ENCODE peak calls at places on chromosomes 1 and 21, in eight cellular contexts. D is endodermal cell, E is brain microvascular endothelial cell, W is cardiac muscle cell, H is body of pancreas, I is tibial nerve, R is BJ, T is ovary. V is an unnamed sample. For H3K36me3, the result is how much of the 10 kb centered on the place peaks cover.

GRCh38 chr1:182601926-182602325 is 2.3 kb downstream of the RGS16 start:
- DNase-seq in R (no peak), D (no peak), W (no peak), H (no peak), I (no peak), E (no peak), T (no peak), V (no peak)

GRCh38 chr1:193221641-193222040 is 35.2 kb upstream of the B3GALT2 start:
- DNase-seq in D (no peak), H (no peak), I (no peak), T (no peak), E (no peak), R (peak), W (peak), V (no peak)

GRCh38 chr1:162004441-162004950 is 19.2 kb downstream of the OLFML2B start:
- DNase-seq in R (no peak), H (no peak), D (no peak), I (no peak), W (no peak), E (no peak), T (no peak), V (no peak)

GRCh38 chr1:235758931-235759330 is 107.8 kb downstream of the LYST start:
- DNase-seq in H (no peak), I (no peak), D (no peak), T (no peak), W (peak), R (no peak), E (no peak), V (no peak)

GRCh38 chr1:110538921-110539320 is 19.9 kb upstream of the KCNA10 start:
- DNase-seq in T (no peak), D (no peak), I (no peak), R (no peak), W (no peak), H (no peak), E (no peak), V (no peak)

GRCh38 chr1:117611894-117612481 is 6.1 kb downstream of the TENT5C start:
- DNase-seq in R (no peak), T (no peak), E (no peak), W (no peak), D (peak), I (no peak), H (no peak), V (no peak)

GRCh38 chr1:5329068-5329739 is 663.0 kb downstream of the NPHP4 start:
- DNase-seq in I (no peak), T (no peak), E (no peak), W (no peak), D (no peak), H (no peak), R (no peak), V (no peak)

GRCh38 chr1:246164764-246165163 is 342.3 kb downstream of the SMYD3 start:
- DNase-seq in R (no peak), H (no peak), T (no peak), E (no peak), W (no peak), I (no peak), D (no peak), V (no peak)

GRCh38 chr21:33374874-33375644 is 28.2 kb upstream of the IFNGR2 start:
- DNase-seq in I (no peak), T (no peak), W (no peak), R (no peak), E (no peak), D (no peak), H (no peak), V (no peak)

GRCh38 chr1:1573843-1574720 is 581 bp downstream of the SSU72 start:
- DNase-seq in D (peak), H (peak), E (peak), I (no peak), R (no peak), T (no peak), W (peak), V (no peak)

GRCh38 chr1:34610063-34610462 is 144.8 kb upstream of the GJB5 start:
- DNase-seq in I (no peak), E (no peak), D (no peak), H (no peak), T (no peak), R (no peak), W (no peak), V (no peak)

GRCh38 chr1:116506132-116507004 is 64.5 kb downstream of the CD58 start:
- DNase-seq in H (no peak), W (no peak), I (no peak), T (no peak), D (no peak), E (no peak), R (no peak), V (no peak)

GRCh38 chr1:112239953-112240352 is 156.1 kb upstream of the CTTNBP2NL start:
- DNase-seq in H (no peak), R (no peak), D (no peak), T (no peak), W (no peak), I (no peak), E (no peak), V (no peak)

GRCh38 chr1:226736908-226737818 is 1.9 kb downstream of the ITPKB start:
- DNase-seq in T (peak), I (no peak), R (no peak), E (peak), H (peak), D (peak), W (peak), V (no peak)

GRCh38 chr1:153526132-153526543 is 9.7 kb downstream of the S100A6 start:
- DNase-seq in H (no peak), W (no peak), E (no peak), R (no peak), I (no peak), T (no peak), D (peak), V (no peak)

GRCh38 chr1:162385702-162386101 is 4.2 kb downstream of the C1orf226 start:
- DNase-seq in R (no peak), I (no peak), E (no peak), T (no peak), H (no peak), W (no peak), D (peak), V (no peak)

GRCh38 chr1:6170742-6171201 is 9.3 kb downstream of the CHD5 start:
- DNase-seq in D (no peak), T (no peak), I (no peak), R (no peak), H (no peak), E (no peak), W (no peak), V (no peak)

GRCh38 chr1:155900161-155900560 is 11.0 kb downstream of the RIT1 start:
- DNase-seq in E (no peak), D (no peak), T (no peak), R (no peak), I (no peak), W (no peak), H (no peak), V (no peak)

GRCh38 chr21:38311765-38312164 is 55.0 kb downstream of the KCNJ15 start:
- DNase-seq in W (peak), R (no peak), D (no peak), T (no peak), H (no peak), I (no peak), E (no peak), V (peak)

GRCh38 chr1:58592521-58593134 is 15.6 kb upstream of the TACSTD2 start:
- DNase-seq in I (no peak), H (peak), D (no peak), W (peak), T (peak), E (peak), R (peak), V (peak)

GRCh38 chr1:15690317-15690716 is 6.2 kb downstream of the PLEKHM2 start:
- DNase-seq in W (no peak), R (no peak), E (no peak), D (no peak), I (no peak), T (no peak), H (no peak), V (no peak)

GRCh38 chr1:203273206-203273868 is 32.0 kb upstream of the BTG2 start:
- DNase-seq in W (peak), T (peak), R (no peak), H (peak), I (peak), D (peak), E (peak), V (peak)

GRCh38 chr1:1069711-1070676 is 4.1 kb downstream of the RNF223 start:
- DNase-seq in R (no peak), T (no peak), I (no peak), H (no peak), E (no peak), W (no peak), D (no peak), V (no peak)

GRCh38 chr1:205492201-205492667 is 12.2 kb upstream of the CDK18 start:
- DNase-seq in H (peak), W (no peak), D (peak), T (no peak), I (no peak), E (no peak), R (no peak), V (no peak)

GRCh38 chr1:33588726-33589125 is 116.3 kb downstream of the ZSCAN20 start:
- DNase-seq in W (no peak), R (no peak), I (no peak), D (no peak), E (no peak), H (no peak), T (no peak), V (no peak)

GRCh38 chr1:178528219-178528962 is 15.5 kb downstream of the TEX35 start:
- DNase-seq in R (no peak), D (peak), I (no peak), H (no peak), W (no peak), T (no peak), E (no peak), V (no peak)

GRCh38 chr1:31823780-31824179 is 8.0 kb upstream of the SPOCD1 start:
- DNase-seq in H (no peak), E (no peak), T (no peak), R (no peak), I (no peak), D (no peak), W (no peak), V (no peak)

GRCh38 chr1:91751281-91751680 is 134.7 kb downstream of the TGFBR3 start:
- DNase-seq in D (no peak), E (no peak), R (peak), W (peak), I (no peak), T (no peak), H (peak), V (no peak)

GRCh38 chr1:235888119-235888643 is 21.5 kb upstream of the LYST start:
- DNase-seq in W (no peak), R (no peak), D (no peak), E (no peak), I (no peak), T (no peak), H (no peak), V (no peak)

GRCh38 chr1:183454377-183454776 is 17.9 kb upstream of the SMG7 start:
- DNase-seq in W (no peak), R (peak), E (no peak), T (no peak), I (no peak), D (no peak), H (no peak), V (no peak)

GRCh38 chr1:25810341-25811299 is 9.1 kb upstream of the MTFR1L start:
- DNase-seq in I (peak), R (no peak), H (peak), D (peak), E (peak), T (peak), W (peak), V (no peak)

GRCh38 chr1:170623171-170623570 is 40.8 kb upstream of the PRRX1 start:
- DNase-seq in R (peak), I (no peak), D (no peak), E (peak), T (no peak), W (peak), H (no peak), V (peak)

GRCh38 chr1:51439895-51440294 is 79.2 kb downstream of the EPS15 start:
- DNase-seq in D (no peak), H (no peak), E (no peak), I (no peak), W (no peak), R (no peak), T (no peak), V (no peak)
- H3K36me3 ChIP-seq in D (under half), H (under half), E (under half), I (half or more), W (under half), R (under half), T (under half), V (under half)

DNA sequence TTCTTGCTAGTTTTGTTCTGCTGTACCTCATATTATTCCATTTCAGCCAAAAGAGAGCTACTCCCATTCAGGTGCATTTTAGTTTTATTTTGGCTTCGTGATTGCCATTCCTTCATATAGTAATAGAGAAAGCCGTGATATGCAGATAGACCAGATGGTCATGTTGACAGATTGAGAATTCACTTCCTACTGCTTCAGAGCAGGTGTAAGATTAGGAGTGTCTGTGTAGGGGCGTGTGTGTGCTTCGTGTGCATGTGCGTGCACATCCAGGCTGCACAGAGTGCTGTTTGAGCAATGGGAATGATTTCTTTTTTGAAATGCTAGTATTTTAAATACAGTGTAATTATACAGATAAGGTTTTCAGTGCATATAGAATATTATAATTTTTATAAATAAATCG is 10.3 kb downstream of the NFIA start:
- DNase-seq in D (no peak), E (no peak), R (no peak), W (no peak), I (no peak), T (no peak), H (no peak), V (no peak)
- H3K4me3 ChIP-seq in D (no peak), E (no peak), R (no peak), W (no peak), I (no peak), T (no peak), H (no peak), V (no peak)

GRCh38 chr21:44311108-44311507 is 11.3 kb downstream of the PFKL start:
- DNase-seq in T (no peak), W (no peak), I (no peak), D (no peak), E (no peak), R (no peak), H (no peak), V (no peak)

GRCh38 chr21:44312089-44312488 is 12.2 kb downstream of the PFKL start:
- DNase-seq in R (no peak), H (no peak), T (no peak), I (no peak), W (no peak), D (no peak), E (no peak), V (no peak)

GRCh38 chr21:44313451-44313850 is 13.6 kb downstream of the PFKL start:
- DNase-seq in I (no peak), D (no peak), T (no peak), R (no peak), E (no peak), H (no peak), W (no peak), V (no peak)

GRCh38 chr21:44312716-44313115 is 12.9 kb downstream of the PFKL start:
- DNase-seq in T (no peak), I (no peak), E (no peak), W (no peak), H (no peak), R (no peak), D (no peak), V (no peak)

GRCh38 chr21:44310628-44311027 is 10.8 kb downstream of the PFKL start:
- DNase-seq in D (no peak), T (no peak), E (no peak), I (no peak), W (no peak), R (no peak), H (no peak), V (no peak)
- TF ChIP-seq CTCF in D (peak), T (no peak), E (peak), I (no peak), W (no peak), R (no peak), H (no peak), V (no peak)

DNA sequence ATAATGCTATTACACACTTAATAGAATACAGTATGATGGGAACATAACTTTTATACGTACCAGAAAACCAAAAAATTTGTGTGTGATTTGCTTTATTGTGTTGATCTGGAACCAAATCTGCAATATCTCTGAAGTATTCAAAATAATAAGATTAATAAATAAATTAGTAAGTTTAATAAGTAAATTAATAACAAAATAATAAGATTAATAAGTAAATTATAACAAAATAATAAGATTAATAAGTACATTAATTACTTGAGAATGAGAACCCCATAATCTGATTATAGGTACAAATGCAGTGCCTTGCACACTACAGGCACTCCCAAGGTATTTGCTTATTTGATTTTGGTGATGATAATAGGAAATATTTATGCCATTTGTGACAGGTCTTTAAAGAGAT is 267.4 kb downstream of the ZNF326 start:
- DNase-seq in T (no peak), H (no peak), R (no peak), I (no peak), W (no peak), D (no peak), E (no peak), V (no peak)
- H3K36me3 ChIP-seq in T (under half), H (under half), R (under half), I (under half), W (under half), D (under half), E (under half), V (under half)

GRCh38 chr21:44847261-44848056 is 26.0 kb downstream of the PTTG1IP start:
- DNase-seq in D (no peak), W (no peak), I (no peak), H (no peak), R (no peak), E (no peak), T (no peak), V (no peak)
- H3K4me3 ChIP-seq in D (no peak), W (no peak), I (no peak), H (no peak), R (no peak), E (no peak), T (no peak), V (no peak)

DNA sequence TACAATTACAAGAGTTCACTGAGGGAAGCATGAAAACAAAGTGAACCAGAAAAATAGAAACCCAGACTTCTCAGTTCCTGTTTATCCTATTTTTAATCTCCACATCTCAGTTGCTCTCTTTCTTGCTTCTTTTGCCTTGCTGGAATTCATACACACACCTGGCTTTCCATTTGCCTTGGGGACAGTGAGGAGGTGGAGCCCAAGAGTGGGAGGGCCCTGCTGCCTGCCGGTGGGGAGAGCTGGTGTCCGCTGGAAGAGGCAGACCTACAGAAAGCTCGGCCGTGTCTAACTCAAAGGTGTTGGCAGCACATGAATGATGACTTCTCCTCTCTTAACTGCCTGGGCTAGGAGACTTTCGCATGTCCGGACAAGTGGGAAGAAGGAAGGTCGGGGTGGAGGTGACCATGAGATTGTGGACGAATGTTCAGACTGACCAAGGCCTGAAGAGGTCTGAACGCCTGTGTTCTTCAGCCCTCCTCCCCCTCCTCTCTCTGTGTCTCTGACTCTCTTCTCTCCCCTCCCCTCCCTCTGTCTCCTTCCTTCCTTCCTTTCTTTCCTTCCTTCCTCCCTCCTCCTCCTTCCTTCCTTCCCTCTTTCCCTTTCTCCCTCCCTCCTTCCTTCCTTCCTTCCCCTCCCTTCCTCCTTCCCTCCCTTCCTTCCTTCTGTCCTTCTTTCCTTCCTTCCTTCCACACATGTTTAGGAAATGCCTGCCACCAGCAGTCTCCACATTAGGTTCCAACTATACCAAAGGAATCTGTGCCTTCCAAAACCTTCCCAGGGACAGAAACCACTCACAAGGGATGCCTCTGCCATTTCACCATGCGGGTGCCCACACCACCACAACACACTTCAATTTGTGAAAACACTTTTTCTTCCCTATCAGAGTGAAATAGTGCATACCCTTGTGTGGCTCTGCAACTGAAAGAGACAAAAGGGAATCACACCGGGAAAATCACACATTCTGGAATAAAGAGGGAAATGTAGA is 157.3 kb upstream of the RUNX1 start:
- DNase-seq in I (no peak), E (no peak), D (peak), T (peak), R (no peak), W (no peak), H (no peak), V (no peak)
- TF ChIP-seq CTCF in I (no peak), E (no peak), D (no peak), T (no peak), R (no peak), W (no peak), H (no peak), V (no peak)